ENCODE peak calls at places on chromosomes 16 and 17, in four cellular contexts. I, K, Z and C are unnamed samples.

GRCh38 chr16:87778830-87779579 is 13.2 kb upstream of the KLHDC4 start:
- DNase-seq in I (peak; percentile 87), K (peak; percentile 54), Z (peak; percentile 88), C (peak; percentile 65)

GRCh38 chr16:49469930-49470451 is 96.4 kb downstream of the C16orf78 start:
- DNase-seq in I (no peak), K (no peak), Z (no peak), C (no peak)

GRCh38 chr17:82985973-82986372 is 93.4 kb upstream of the METRNL start:
- DNase-seq in I (peak; percentile 59), K (no peak), Z (no peak), C (no peak)

GRCh38 chr16:68762996-68763756 is 26.1 kb downstream of the CDH1 start:
- DNase-seq in I (no peak), K (no peak), Z (no peak), C (no peak)

GRCh38 chr16:54210437-54211081 is 76.0 kb downstream of the IRX3 start:
- DNase-seq in I (no peak), K (no peak), Z (no peak), C (no peak)

GRCh38 chr17:8014558-8014850 is 12.1 kb downstream of the GUCY2D start:
- DNase-seq in I (no peak), K (no peak), Z (no peak), C (no peak)

GRCh38 chr17:64218066-64218465 is 45.0 kb downstream of the TEX2 start:
- DNase-seq in I (peak; percentile 32), K (no peak), Z (no peak), C (no peak)

GRCh38 chr16:89358030-89359005 is 132.0 kb downstream of the ANKRD11 start:
- DNase-seq in I (no peak), K (no peak), Z (no peak), C (no peak)

GRCh38 chr16:85027968-85028637 is 508 bp downstream of the KIAA0513 start:
- DNase-seq in I (no peak), K (no peak), Z (no peak), C (no peak)

GRCh38 chr16:31484491-31485171 is 1.7 kb downstream of the SLC5A2 start:
- DNase-seq in I (no peak), K (no peak), Z (no peak), C (no peak)

GRCh38 chr17:73799091-73799490 is 154.8 kb upstream of the SDK2 start:
- DNase-seq in I (no peak), K (no peak), Z (no peak), C (no peak)

GRCh38 chr16:85412911-85413520 is 200.1 kb upstream of the GSE1 start:
- DNase-seq in I (no peak), K (no peak), Z (peak; percentile 4), C (no peak)

GRCh38 chr17:8503807-8504206 is 68.1 kb downstream of the NDEL1 start:
- DNase-seq in I (no peak), K (no peak), Z (no peak), C (no peak)

GRCh38 chr16:51151435-51151950 is 423 bp upstream of the SALL1 start:
- DNase-seq in I (no peak), K (no peak), Z (peak; percentile 53), C (no peak)

GRCh38 chr16:54690710-54691109 is 240.0 kb upstream of the IRX5 start:
- DNase-seq in I (no peak), K (no peak), Z (no peak), C (no peak)

GRCh38 chr17:72381597-72382397 is 261.0 kb downstream of the SOX9 start:
- DNase-seq in I (no peak), K (no peak), Z (no peak), C (no peak)

GRCh38 chr16:51085271-51085670 is 65.8 kb downstream of the SALL1 start:
- DNase-seq in I (no peak), K (no peak), Z (no peak), C (no peak)

GRCh38 chr17:48181653-48182052 is 74.1 kb downstream of the SNX11 start:
- DNase-seq in I (no peak), K (no peak), Z (no peak), C (no peak)

GRCh38 chr17:39222866-39223834 is 2.6 kb downstream of the STAC2 start:
- DNase-seq in I (no peak), K (no peak), Z (no peak), C (no peak)